ENCODE peak calls at places on chromosomes 4 and X, in five cellular contexts. O is CD4-positive, alpha-beta T cell; U is lower leg skin; H is right atrium auricular region; G is endothelial cell. T is an unnamed sample.

GRCh38 chr4:112082954-112083586 is 62.2 kb upstream of the FAM241A start:
- DNase-seq in H (no peak), O (no peak), U (no peak), G (no peak), T (no peak)

GRCh38 chr4:48109413-48110263 is 24.4 kb downstream of the TXK start:
- DNase-seq in O (no peak), U (no peak), G (peak; percentile 28), H (no peak), T (no peak)

GRCh38 chr4:37388672-37389368 is 144.3 kb downstream of the NWD2 start:
- DNase-seq in O (no peak), H (no peak), G (no peak), U (no peak), T (no peak)

GRCh38 chr4:169744601-169745000 is 13.1 kb downstream of the HPF1 start:
- DNase-seq in H (no peak), G (no peak), U (no peak), O (no peak), T (no peak)

GRCh38 chr4:143358923-143359694 is 22.4 kb downstream of the GAB1 start:
- DNase-seq in H (no peak), G (no peak), U (no peak), O (no peak), T (no peak)

GRCh38 chr4:83618431-83618830 is 82.5 kb downstream of the GPAT3 start:
- DNase-seq in H (no peak), G (no peak), U (no peak), O (no peak), T (no peak)

GRCh38 chr4:106583567-106583966 is 215.0 kb upstream of the GIMD1 start:
- DNase-seq in H (no peak), O (no peak), G (no peak), U (no peak), T (no peak)

GRCh38 chr4:122764808-122765189 is 32.3 kb downstream of the BBS12 start:
- DNase-seq in H (no peak), O (no peak), G (no peak), U (no peak), T (no peak)

GRCh38 chrX:2320580-2321327 is 180.0 kb downstream of the DHRSX start:
- DNase-seq in G (no peak), U (no peak), H (peak; percentile 64), O (no peak), T (no peak)

GRCh38 chr4:158371158-158371557 is 150.5 kb upstream of the RXFP1 start:
- DNase-seq in G (no peak), H (no peak), O (no peak), U (no peak), T (no peak)

GRCh38 chr4:173424899-173425805 is 26.2 kb upstream of the SCRG1 start:
- DNase-seq in O (no peak), U (no peak), G (no peak), H (no peak), T (no peak)

GRCh38 chr4:37383579-37384229 is 139.2 kb downstream of the NWD2 start:
- DNase-seq in G (peak; percentile 52), U (no peak), H (no peak), O (no peak), T (no peak)

GRCh38 chrX:52422884-52423283 is 54.1 kb downstream of the XAGE2 start:
- DNase-seq in G (no peak), O (no peak), H (no peak), U (no peak), T (no peak)

GRCh38 chrX:43557792-43558191 is 98.3 kb upstream of the MAOA start:
- DNase-seq in U (no peak), H (peak; percentile 62), G (peak; percentile 43), O (peak; percentile 35), T (no peak)

GRCh38 chr4:179989975-179990374 is 2253.2 kb upstream of the TENM3 start:
- DNase-seq in O (no peak), U (no peak), H (no peak), G (no peak), T (no peak)

GRCh38 chr4:108328033-108328732 is 159.5 kb upstream of the LEF1 start:
- DNase-seq in O (no peak), U (no peak), H (no peak), G (no peak), T (no peak)

GRCh38 chr4:168759959-168760527 is 250.0 kb downstream of the CBR4 start:
- DNase-seq in U (no peak), O (no peak), H (no peak), G (no peak), T (no peak)

GRCh38 chr4:4333265-4333706 is 43.2 kb downstream of the ZBTB49 start:
- DNase-seq in U (no peak), O (no peak), G (no peak), H (peak; percentile 75), T (no peak)

GRCh38 chr4:188387134-188387791 is 248.0 kb downstream of the TRIML1 start:
- DNase-seq in U (no peak), G (no peak), O (no peak), H (no peak), T (no peak)

GRCh38 chrX:110665223-110665622 is 130.4 kb downstream of the CHRDL1 start:
- DNase-seq in O (no peak), G (no peak), H (no peak), U (no peak), T (no peak)
- TF ChIP-seq CTCF in O (no peak), G (no peak), H (no peak), U (no peak), T (no peak)

GRCh38 chr4:183857040-183857439 is 48.1 kb upstream of the STOX2 start:
- DNase-seq in O (no peak), G (no peak), U (no peak), H (no peak), T (no peak)
- TF ChIP-seq CTCF in O (no peak), G (no peak), U (no peak), H (no peak), T (no peak)

GRCh38 chrX:81336455-81337144 is 134.7 kb downstream of the SH3BGRL start:
- DNase-seq in G (no peak), O (no peak), H (no peak), U (no peak), T (no peak)

GRCh38 chrX:81338924-81339323 is 137.0 kb downstream of the SH3BGRL start:
- DNase-seq in H (no peak), U (no peak), G (no peak), O (no peak), T (no peak)

DNA sequence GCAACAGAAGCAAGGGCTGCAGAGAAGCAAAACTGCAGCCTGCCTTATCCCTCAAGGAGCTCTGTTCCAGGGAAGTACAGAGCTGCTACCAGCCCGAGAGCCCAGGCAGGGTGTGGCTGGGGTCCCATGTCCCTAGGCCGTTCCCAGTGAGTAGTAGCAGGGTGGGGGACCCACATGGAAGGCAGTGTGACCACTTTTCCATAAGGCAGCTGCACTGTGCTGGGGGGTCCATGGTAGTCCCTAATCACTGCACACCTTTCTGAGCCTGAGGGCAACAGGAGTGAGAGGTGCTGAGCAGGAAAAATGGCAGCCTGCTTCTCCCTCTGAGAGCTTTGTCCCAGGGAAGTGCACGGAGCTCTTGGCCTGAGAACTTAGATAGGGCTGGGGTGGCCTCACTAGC is 135.9 kb downstream of the SH3BGRL start:
- DNase-seq in H (no peak), U (no peak), O (no peak), G (no peak), T (no peak)
- TF ChIP-seq CTCF in H (no peak), U (no peak), O (no peak), G (no peak), T (no peak)

GRCh38 chr4:23775694-23776093 is 114.2 kb downstream of the PPARGC1A start:
- DNase-seq in U (no peak), G (no peak), H (no peak), O (no peak), T (no peak)

GRCh38 chr4:23779839-23780238 is 110.0 kb downstream of the PPARGC1A start:
- DNase-seq in H (no peak), U (no peak), G (no peak), O (no peak), T (no peak)

GRCh38 chr4:23779422-23779821 is 110.4 kb downstream of the PPARGC1A start:
- DNase-seq in O (no peak), U (no peak), H (no peak), G (no peak), T (no peak)

GRCh38 chr4:23773884-23774636 is 115.8 kb downstream of the PPARGC1A start:
- DNase-seq in O (no peak), U (no peak), H (no peak), G (no peak), T (no peak)

DNA sequence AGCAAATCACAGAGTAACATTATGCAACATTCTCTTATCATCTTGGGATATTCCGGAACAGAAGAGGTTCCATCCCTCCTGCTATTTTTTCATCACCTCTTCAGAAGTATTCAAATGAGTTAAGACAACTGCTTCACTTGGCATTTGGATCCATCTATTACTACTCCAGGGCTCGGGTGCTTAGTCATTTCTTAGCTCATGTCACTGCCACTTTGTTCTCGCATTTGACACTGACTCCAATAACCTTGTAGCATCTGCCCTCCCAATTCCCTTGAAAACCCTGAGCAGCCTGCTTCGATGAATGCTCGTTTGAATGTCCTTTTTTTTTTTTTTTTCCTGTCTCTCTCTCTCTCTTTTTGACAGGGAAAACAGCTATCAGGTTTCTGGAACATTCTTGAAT is 114.9 kb downstream of the PPARGC1A start:
- DNase-seq in U (no peak), H (no peak), G (no peak), O (no peak), T (no peak)
- TF ChIP-seq CTCF in U (no peak), H (no peak), G (no peak), O (no peak), T (no peak)

GRCh38 chrX:149490100-149490499 is 15.0 kb downstream of the IDS start:
- DNase-seq in O (no peak), U (no peak), G (no peak), H (no peak), T (no peak)

GRCh38 chrX:149491812-149492211 is 13.3 kb downstream of the IDS start:
- DNase-seq in G (no peak), O (no peak), U (no peak), H (no peak), T (no peak)

GRCh38 chrX:149487292-149487691 is 17.8 kb downstream of the IDS start:
- DNase-seq in H (no peak), G (no peak), U (peak; percentile 52), O (no peak), T (no peak)
- TF ChIP-seq CTCF in H (no peak), G (no peak), U (no peak), O (no peak), T (peak; percentile 16)

GRCh38 chr4:77578145-77578544 is 27.5 kb upstream of the CXCL13 start:
- DNase-seq in G (no peak), U (no peak), O (no peak), H (no peak), T (no peak)
- TF ChIP-seq CTCF in G (no peak), U (no peak), O (no peak), H (no peak), T (no peak)